ENCODE peak calls at places on chromosomes 2 and 18, in four cellular contexts. One of them, this sample, is unnamed.

GRCh38 chr18:48841381-48842258 is 109.1 kb downstream of the SMAD7 start:
- DNase-seq in mesendoderm: peak; percentile 67
- DNase-seq in H1: no peak
- DNase-seq in H9: no peak
- DNase-seq in this sample: peak; percentile 57

GRCh38 chr2:60992985-60993392 is 24.5 kb upstream of the PEX13 start:
- DNase-seq in mesendoderm: no peak
- DNase-seq in H9: no peak
- DNase-seq in H1: no peak
- DNase-seq in this sample: no peak

GRCh38 chr2:193462411-193462810 is 1267.7 kb upstream of the TMEFF2 start:
- DNase-seq in mesendoderm: no peak
- DNase-seq in H1: no peak
- DNase-seq in H9: no peak
- DNase-seq in this sample: no peak

GRCh38 chr18:74862094-74862493 is 264.4 kb downstream of the ZNF407 start:
- DNase-seq in mesendoderm: no peak
- DNase-seq in H9: no peak
- DNase-seq in H1: no peak
- DNase-seq in this sample: no peak

GRCh38 chr2:238777369-238778067 is 70.4 kb upstream of the TWIST2 start:
- DNase-seq in H9: no peak
- DNase-seq in mesendoderm: no peak
- DNase-seq in H1: no peak
- DNase-seq in this sample: no peak

GRCh38 chr18:48545690-48546365 is 7.0 kb downstream of the CTIF start:
- DNase-seq in H1: no peak
- DNase-seq in mesendoderm: peak; percentile 96
- DNase-seq in H9: peak; percentile 92
- DNase-seq in this sample: peak; percentile 90

GRCh38 chr18:31447530-31448191 is at the start of gene DSG3:
- DNase-seq in H1: no peak
- DNase-seq in H9: no peak
- DNase-seq in mesendoderm: peak; percentile 19
- DNase-seq in this sample: no peak

GRCh38 chr2:6721395-6721794 is 144.3 kb downstream of the CMPK2 start:
- DNase-seq in mesendoderm: no peak
- DNase-seq in H1: no peak
- DNase-seq in H9: no peak
- DNase-seq in this sample: no peak

GRCh38 chr2:215745316-215745715 is 268.0 kb downstream of the MREG start:
- DNase-seq in H1: no peak
- DNase-seq in H9: no peak
- DNase-seq in mesendoderm: no peak
- DNase-seq in this sample: no peak

GRCh38 chr18:63553117-63553516 is 10.9 kb downstream of the SERPINB12 start:
- DNase-seq in mesendoderm: no peak
- DNase-seq in H9: no peak
- DNase-seq in H1: no peak
- DNase-seq in this sample: peak; percentile 62

DNA sequence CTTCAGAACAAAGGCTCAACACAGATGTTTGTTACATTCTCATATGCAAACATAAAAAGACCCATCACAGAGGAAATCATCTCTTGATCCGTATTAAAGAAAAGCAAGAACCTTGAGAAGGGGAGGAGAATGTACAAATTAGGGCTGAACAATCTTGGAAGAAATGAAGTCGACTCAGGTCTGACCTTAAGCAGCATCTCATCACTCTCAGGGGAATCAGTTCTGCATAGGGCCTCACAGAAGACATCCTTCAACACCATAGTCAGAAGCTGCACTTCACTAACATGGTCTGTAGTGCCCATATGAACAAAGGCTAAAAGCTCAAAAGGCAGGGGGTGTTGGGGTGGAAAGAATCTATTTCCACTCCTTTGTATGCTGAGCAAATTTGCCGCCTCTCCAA is 10.2 kb downstream of the KLF7 start:
- DNase-seq in H1: no peak
- DNase-seq in H9: no peak
- DNase-seq in mesendoderm: no peak
- DNase-seq in this sample: no peak
- H3K4ac ChIP-seq in H1: no peak overlapping the region
- H3K4ac ChIP-seq in H9: no peak overlapping the region
- H3K4ac ChIP-seq in mesendoderm: no peak overlapping the region
- H3K4ac ChIP-seq in this sample: no peak overlapping the region

DNA sequence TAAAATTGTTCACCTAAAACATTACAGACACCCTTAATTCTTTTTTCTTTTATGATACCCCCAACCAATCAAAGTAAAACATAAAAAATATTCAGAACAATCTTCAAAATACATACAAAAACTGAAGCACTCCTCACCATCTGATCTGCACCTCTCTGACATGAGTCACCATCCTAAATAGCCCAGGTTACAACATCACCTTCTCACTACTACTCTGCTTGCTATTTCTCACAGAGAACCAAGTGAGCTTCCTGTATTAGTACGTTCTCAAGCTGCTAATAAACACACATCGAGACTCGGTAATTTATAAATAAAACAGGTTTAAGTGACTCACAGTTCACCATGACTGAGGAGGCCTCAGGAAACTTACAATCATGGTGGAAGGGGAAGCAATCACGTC is 183.5 kb downstream of the CBLN2 start:
- DNase-seq in mesendoderm: no peak
- DNase-seq in H9: no peak
- DNase-seq in H1: no peak
- DNase-seq in this sample: no peak
- H3K4me2 ChIP-seq in mesendoderm: no peak overlapping the region
- H3K4me2 ChIP-seq in H9: no peak overlapping the region
- H3K4me2 ChIP-seq in H1: no peak overlapping the region
- H3K4me2 ChIP-seq in this sample: no peak overlapping the region

DNA sequence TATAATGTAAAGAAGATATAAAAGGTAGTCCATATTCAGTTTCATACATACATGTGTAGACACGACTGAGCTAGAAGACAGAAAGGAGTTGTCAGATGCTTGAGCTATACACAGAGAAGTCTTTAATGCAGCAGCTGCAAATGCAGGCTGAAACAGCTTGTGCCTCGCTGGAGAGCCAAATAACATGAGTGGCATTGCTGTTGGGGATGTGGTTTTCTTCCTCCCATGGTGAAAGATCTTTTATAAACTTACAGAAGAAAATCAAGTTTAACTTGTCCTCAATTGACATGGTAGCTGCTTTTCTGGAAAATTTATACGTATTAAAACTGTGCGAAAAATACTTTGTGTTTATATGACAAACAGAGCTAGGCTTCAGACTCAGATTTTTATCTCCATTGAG is 16.4 kb upstream of the IL1R1 start:
- DNase-seq in H9: no peak
- DNase-seq in H1: no peak
- DNase-seq in mesendoderm: no peak
- DNase-seq in this sample: no peak
- H4K5ac ChIP-seq in H9: no peak overlapping the region
- H4K5ac ChIP-seq in H1: no peak overlapping the region
- H4K5ac ChIP-seq in mesendoderm: no peak overlapping the region
- H4K5ac ChIP-seq in this sample: no peak overlapping the region

GRCh38 chr2:108614043-108614435 is 79.8 kb downstream of the LIMS1 start:
- DNase-seq in H1: no peak
- DNase-seq in mesendoderm: no peak
- DNase-seq in H9: no peak
- DNase-seq in this sample: no peak

GRCh38 chr2:108616731-108617161 is 82.5 kb downstream of the LIMS1 start:
- DNase-seq in H9: no peak
- DNase-seq in mesendoderm: no peak
- DNase-seq in H1: no peak
- DNase-seq in this sample: peak; percentile 55

GRCh38 chr2:108616290-108616689 is 82.0 kb downstream of the LIMS1 start:
- DNase-seq in H9: no peak
- DNase-seq in mesendoderm: no peak
- DNase-seq in H1: no peak
- DNase-seq in this sample: no peak

GRCh38 chr2:108614659-108615058 is 80.4 kb downstream of the LIMS1 start:
- DNase-seq in mesendoderm: no peak
- DNase-seq in H9: no peak
- DNase-seq in H1: no peak
- DNase-seq in this sample: no peak

GRCh38 chr2:108615480-108616090 is 81.3 kb downstream of the LIMS1 start:
- DNase-seq in H9: no peak
- DNase-seq in mesendoderm: no peak
- DNase-seq in H1: no peak
- DNase-seq in this sample: no peak
- H3K4ac ChIP-seq in H9: no peak overlapping the region
- H3K4ac ChIP-seq in mesendoderm: no peak overlapping the region
- H3K4ac ChIP-seq in H1: no peak overlapping the region
- H3K4ac ChIP-seq in this sample: no peak overlapping the region

GRCh38 chr2:44291281-44292248 is 16.3 kb downstream of the SLC3A1 start:
- DNase-seq in H1: no peak
- DNase-seq in H9: peak; percentile 58
- DNase-seq in mesendoderm: peak; percentile 84
- DNase-seq in this sample: peak; percentile 75
- H3K4me2 ChIP-seq in H1: no peak overlapping the region
- H3K4me2 ChIP-seq in H9: no peak overlapping the region
- H3K4me2 ChIP-seq in mesendoderm: no peak overlapping the region
- H3K4me2 ChIP-seq in this sample: peak overlapping the region; percentile 60

DNA sequence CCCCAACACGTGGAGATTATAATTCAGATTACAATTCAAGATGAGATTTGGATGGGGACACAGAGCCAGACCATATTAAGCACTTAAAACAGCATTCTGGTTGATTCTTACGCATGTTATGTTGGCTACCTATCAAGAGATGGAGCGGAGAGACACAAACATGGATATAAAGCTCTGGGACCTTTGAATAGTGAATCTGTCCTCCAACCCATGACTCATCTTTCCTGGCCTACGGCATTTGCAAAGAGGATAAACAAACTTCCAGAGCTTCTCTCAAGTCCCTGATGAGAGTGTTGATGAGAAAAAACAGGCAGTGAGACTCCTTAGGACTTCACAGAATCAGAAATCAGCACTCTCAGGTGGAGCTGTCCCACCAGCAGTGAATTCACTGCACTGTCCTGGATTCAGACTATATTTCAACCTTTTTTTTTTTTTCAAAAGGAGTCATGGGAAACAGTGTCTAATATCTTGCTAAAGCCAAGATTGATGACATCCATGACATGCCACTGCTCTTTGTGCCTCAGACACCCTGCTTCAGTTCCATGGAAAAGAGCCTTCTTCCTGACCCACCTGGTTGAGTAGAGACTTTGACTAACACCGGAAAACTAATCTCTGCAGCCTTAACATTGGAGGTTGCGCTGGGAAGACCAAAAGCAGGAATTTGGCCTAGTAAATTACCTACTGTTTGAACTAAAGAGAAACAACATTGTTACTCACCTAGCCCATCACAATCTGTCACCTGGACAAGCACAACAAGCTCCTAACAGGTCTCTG is 62.1 kb upstream of the NPAS2 start:
- DNase-seq in H9: no peak
- DNase-seq in H1: no peak
- DNase-seq in mesendoderm: peak; percentile 29
- DNase-seq in this sample: peak; percentile 98
- H4K5ac ChIP-seq in H9: no peak overlapping the region
- H4K5ac ChIP-seq in H1: no peak overlapping the region
- H4K5ac ChIP-seq in mesendoderm: no peak overlapping the region
- H4K5ac ChIP-seq in this sample: peak overlapping the region; percentile 40

GRCh38 chr2:237191693-237192076 is 106.0 kb downstream of the COPS8 start:
- DNase-seq in H1: no peak
- DNase-seq in H9: no peak
- DNase-seq in mesendoderm: no peak
- DNase-seq in this sample: no peak

GRCh38 chr2:237189799-237190198 is 104.1 kb downstream of the COPS8 start:
- DNase-seq in H9: no peak
- DNase-seq in mesendoderm: no peak
- DNase-seq in H1: no peak
- DNase-seq in this sample: no peak

GRCh38 chr2:237192881-237193280 is 107.2 kb downstream of the COPS8 start:
- DNase-seq in H1: no peak
- DNase-seq in mesendoderm: no peak
- DNase-seq in H9: no peak
- DNase-seq in this sample: no peak

GRCh38 chr2:237193436-237193835 is 107.7 kb downstream of the COPS8 start:
- DNase-seq in H9: no peak
- DNase-seq in mesendoderm: no peak
- DNase-seq in H1: no peak
- DNase-seq in this sample: no peak

GRCh38 chr2:237190958-237191692 is 105.4 kb downstream of the COPS8 start:
- DNase-seq in H9: no peak
- DNase-seq in H1: no peak
- DNase-seq in mesendoderm: no peak
- DNase-seq in this sample: no peak
- H3K4ac ChIP-seq in H9: no peak overlapping the region
- H3K4ac ChIP-seq in H1: no peak overlapping the region
- H3K4ac ChIP-seq in mesendoderm: no peak overlapping the region
- H3K4ac ChIP-seq in this sample: peak overlapping the region; percentile 93

GRCh38 chr2:190060019-190060418 is 2.5 kb downstream of the MSTN start:
- DNase-seq in mesendoderm: no peak
- DNase-seq in H1: no peak
- DNase-seq in H9: no peak
- DNase-seq in this sample: no peak
- H3K4me2 ChIP-seq in mesendoderm: no peak overlapping the region
- H3K4me2 ChIP-seq in H1: no peak overlapping the region
- H3K4me2 ChIP-seq in H9: no peak overlapping the region
- H3K4me2 ChIP-seq in this sample: no peak overlapping the region

DNA sequence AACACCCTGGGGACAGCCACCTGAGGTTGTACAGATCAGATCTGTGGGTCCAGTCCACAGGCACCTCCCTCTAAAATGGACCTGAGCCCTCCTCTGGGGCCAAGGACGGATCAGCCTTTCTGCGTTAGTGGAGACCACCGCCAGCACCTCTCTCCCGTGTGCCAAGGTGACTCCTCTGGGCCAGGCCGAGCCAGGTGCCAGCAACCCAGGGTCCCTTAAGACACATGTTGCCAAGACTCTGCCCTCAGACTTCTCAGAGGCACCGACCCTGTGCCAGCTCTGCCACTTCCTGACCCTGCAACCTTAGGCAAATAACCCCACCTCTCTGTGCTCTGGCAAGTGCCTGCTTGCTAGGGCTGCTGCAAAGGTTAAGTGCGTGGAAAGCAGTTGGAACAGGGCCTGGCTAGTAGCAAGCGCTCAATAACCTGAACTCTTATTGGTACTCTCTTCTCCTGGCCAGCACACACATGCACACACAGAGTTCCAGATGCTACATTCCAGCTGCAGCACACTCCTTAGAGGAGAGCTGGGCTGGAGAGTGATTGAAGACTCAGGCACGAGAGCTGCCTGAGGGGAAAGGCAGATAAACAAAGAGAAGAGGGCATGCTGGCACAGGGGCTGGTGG is 105.6 kb downstream of the TNS1 start:
- DNase-seq in H1: no peak
- DNase-seq in H9: no peak
- DNase-seq in mesendoderm: no peak
- DNase-seq in this sample: no peak
- H4K5ac ChIP-seq in H1: no peak overlapping the region
- H4K5ac ChIP-seq in H9: no peak overlapping the region
- H4K5ac ChIP-seq in mesendoderm: no peak overlapping the region
- H4K5ac ChIP-seq in this sample: no peak overlapping the region

DNA sequence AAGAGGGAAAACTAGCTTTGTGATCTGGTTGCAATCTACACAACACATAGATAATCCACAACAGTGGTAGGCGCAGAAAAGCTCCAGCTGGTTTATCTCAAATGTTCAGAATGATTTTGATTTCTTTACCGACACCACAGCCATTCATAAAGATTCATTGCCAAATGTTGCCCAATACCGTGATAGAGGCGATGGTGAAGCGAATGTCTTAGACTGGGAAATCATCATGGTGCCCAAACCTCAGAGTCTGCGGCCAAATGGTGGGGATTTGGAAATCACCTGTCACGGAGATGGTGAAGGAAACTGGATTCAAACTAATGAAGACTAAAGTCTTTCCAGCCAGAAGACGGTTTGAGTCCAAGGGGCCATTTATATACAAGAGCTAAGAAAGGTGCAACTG is 48.5 kb upstream of the CCDC150 start:
- DNase-seq in H1: no peak
- DNase-seq in mesendoderm: no peak
- DNase-seq in H9: no peak
- DNase-seq in this sample: no peak
- H3K4ac ChIP-seq in H1: no peak overlapping the region
- H3K4ac ChIP-seq in mesendoderm: no peak overlapping the region
- H3K4ac ChIP-seq in H9: no peak overlapping the region
- H3K4ac ChIP-seq in this sample: no peak overlapping the region